ENCODE peak calls at places on chromosome 5, in eight cellular contexts. A, E, T, R, W, V, J and L are unnamed samples.

GRCh38 chr5:157024213-157024959 is 34.5 kb downstream of the HAVCR1 start:
- DNase-seq in A (no peak), R (no peak), V (no peak), T (no peak), J (no peak), E (no peak), W (no peak), L (no peak)

GRCh38 chr5:96645096-96645495 is 17.1 kb upstream of the CAST start:
- DNase-seq in V (no peak), A (no peak), T (no peak), W (no peak), E (no peak), R (no peak), J (no peak), L (no peak)

GRCh38 chr5:76542887-76543690 is 80.1 kb downstream of the F2RL2 start:
- DNase-seq in J (no peak), T (no peak), V (no peak), E (peak), A (no peak), W (peak), R (no peak), L (peak)

GRCh38 chr5:34656001-34656699 is at the start of gene RAI14:
- DNase-seq in A (peak), T (peak), W (no peak), R (peak), J (peak), V (peak), E (peak), L (no peak)

GRCh38 chr5:116084231-116084630 is 594 bp upstream of the COMMD10 start:
- DNase-seq in W (no peak), J (peak), E (peak), T (no peak), R (no peak), A (peak), V (no peak), L (no peak)

GRCh38 chr5:132024789-132025402 is 13.4 kb upstream of the ACSL6 start:
- DNase-seq in R (no peak), E (no peak), J (peak), V (no peak), T (no peak), W (no peak), A (no peak), L (no peak)

GRCh38 chr5:43192558-43193170 is 639 bp downstream of the NIM1K start:
- DNase-seq in R (no peak), W (no peak), V (no peak), J (peak), E (peak), A (peak), T (no peak), L (peak)

GRCh38 chr5:135195267-135195603 is 161.2 kb upstream of the PITX1 start:
- DNase-seq in A (no peak), T (no peak), J (peak), W (no peak), E (no peak), R (no peak), V (no peak), L (no peak)

GRCh38 chr5:178778919-178779318 is 48.5 kb upstream of the ZNF354A start:
- DNase-seq in T (no peak), R (no peak), J (no peak), W (no peak), E (no peak), V (no peak), A (no peak), L (no peak)

GRCh38 chr5:123950701-123951100 is 438.7 kb downstream of the CSNK1G3 start:
- DNase-seq in T (no peak), E (no peak), A (no peak), J (peak), W (no peak), R (no peak), V (no peak), L (no peak)

GRCh38 chr5:91182763-91183162 is 200.4 kb downstream of the ARRDC3 start:
- DNase-seq in J (peak), V (no peak), E (peak), T (no peak), W (no peak), R (no peak), A (no peak), L (no peak)

GRCh38 chr5:10513501-10514442 is 50.1 kb upstream of the ANKRD33B start:
- DNase-seq in J (peak), R (no peak), T (no peak), A (no peak), W (no peak), E (no peak), V (peak), L (no peak)

GRCh38 chr5:99646011-99646647 is 717.3 kb upstream of the CHD1 start:
- DNase-seq in A (no peak), E (no peak), V (no peak), W (no peak), J (no peak), R (no peak), T (no peak), L (no peak)

GRCh38 chr5:14326035-14326909 is 183.1 kb downstream of the TRIO start:
- DNase-seq in J (no peak), W (no peak), R (no peak), A (no peak), E (no peak), T (no peak), V (no peak), L (no peak)